ENCODE peak calls at places on chromosomes 1 and 21, in four cellular contexts. One of them, this sample, is unnamed.

GRCh38 chr1:165773324-165773965 is 4.8 kb upstream of the TMCO1 start:
- DNase-seq in stimulated activated CD4-positive, alpha-beta T cell treated with anti-CD3 and anti-CD28 coated beads, Interleukin-4, amount 100 ng/mL, for 4 hours: no peak
- DNase-seq in lower leg skin: no peak
- DNase-seq in ascending aorta: no peak
- DNase-seq in this sample: no peak

GRCh38 chr1:78651247-78651646 is 1.6 kb downstream of the IFI44 start:
- DNase-seq in stimulated activated CD4-positive, alpha-beta T cell treated with anti-CD3 and anti-CD28 coated beads, Interleukin-4, amount 100 ng/mL, for 4 hours: no peak
- DNase-seq in ascending aorta: no peak
- DNase-seq in lower leg skin: no peak
- DNase-seq in this sample: no peak

GRCh38 chr1:46001087-46001785 is 131.2 kb downstream of the PIK3R3 start:
- DNase-seq in stimulated activated CD4-positive, alpha-beta T cell treated with anti-CD3 and anti-CD28 coated beads, Interleukin-4, amount 100 ng/mL, for 4 hours: no peak
- DNase-seq in ascending aorta: no peak
- DNase-seq in lower leg skin: no peak
- DNase-seq in this sample: no peak

GRCh38 chr1:220089650-220090556 is at the start of gene BPNT1:
- DNase-seq in lower leg skin: peak
- DNase-seq in ascending aorta: peak
- DNase-seq in stimulated activated CD4-positive, alpha-beta T cell treated with anti-CD3 and anti-CD28 coated beads, Interleukin-4, amount 100 ng/mL, for 4 hours: peak
- DNase-seq in this sample: peak

GRCh38 chr1:161115132-161115711 is 2.6 kb downstream of the PFDN2 start:
- DNase-seq in ascending aorta: no peak
- DNase-seq in stimulated activated CD4-positive, alpha-beta T cell treated with anti-CD3 and anti-CD28 coated beads, Interleukin-4, amount 100 ng/mL, for 4 hours: no peak
- DNase-seq in lower leg skin: no peak
- DNase-seq in this sample: no peak

GRCh38 chr1:108897865-108898720 is 21.3 kb downstream of the GPSM2 start:
- DNase-seq in lower leg skin: no peak
- DNase-seq in ascending aorta: no peak
- DNase-seq in stimulated activated CD4-positive, alpha-beta T cell treated with anti-CD3 and anti-CD28 coated beads, Interleukin-4, amount 100 ng/mL, for 4 hours: no peak
- DNase-seq in this sample: no peak

GRCh38 chr1:94143173-94143808 is 22.3 kb upstream of the ABCA4 start:
- DNase-seq in lower leg skin: no peak
- DNase-seq in stimulated activated CD4-positive, alpha-beta T cell treated with anti-CD3 and anti-CD28 coated beads, Interleukin-4, amount 100 ng/mL, for 4 hours: no peak
- DNase-seq in ascending aorta: no peak
- DNase-seq in this sample: no peak

GRCh38 chr21:42107881-42108553 is 36.9 kb downstream of the UMODL1 start:
- DNase-seq in ascending aorta: no peak
- DNase-seq in lower leg skin: no peak
- DNase-seq in stimulated activated CD4-positive, alpha-beta T cell treated with anti-CD3 and anti-CD28 coated beads, Interleukin-4, amount 100 ng/mL, for 4 hours: peak
- DNase-seq in this sample: no peak

GRCh38 chr1:116956378-116956777 is 45.2 kb upstream of the CD101 start:
- DNase-seq in ascending aorta: no peak
- DNase-seq in stimulated activated CD4-positive, alpha-beta T cell treated with anti-CD3 and anti-CD28 coated beads, Interleukin-4, amount 100 ng/mL, for 4 hours: no peak
- DNase-seq in lower leg skin: no peak
- DNase-seq in this sample: no peak